ENCODE peak calls at places on chromosomes 16 and 17, in eight cellular contexts. Y is A549, X is endothelial cell of umbilical vein, Q is HCT116, M is K562, L is H1, B is HepG2, R is GM12878. Z is an unnamed sample.

GRCh38 chr17:19876524-19877161 is 8.9 kb upstream of the ULK2 start:
- DNase-seq in X (no peak), R (no peak), B (no peak), Q (no peak), M (no peak), L (no peak), Y (no peak), Z (peak; percentile 95)

GRCh38 chr16:74984194-74984669 is 691 bp downstream of the WDR59 start:
- DNase-seq in Q (no peak), B (peak; percentile 18), M (no peak), L (no peak), R (no peak), X (peak; percentile 44), Y (peak; percentile 54), Z (peak; percentile 64)

GRCh38 chr17:208429-208828 is 27.0 kb upstream of the DOC2B start:
- DNase-seq in R (no peak), Y (no peak), Q (no peak), M (no peak), B (no peak), L (no peak), X (no peak), Z (no peak)

GRCh38 chr17:12927541-12928425 is 90.0 kb downstream of the ELAC2 start:
- DNase-seq in Q (no peak), X (peak; percentile 32), R (no peak), L (no peak), Y (no peak), M (no peak), B (no peak), Z (no peak)

GRCh38 chr17:81911277-81911961 is at the start of gene PCYT2:
- DNase-seq in Y (peak; percentile 93), M (peak; percentile 99), Q (peak; percentile 90), X (peak; percentile 71), R (peak; percentile 45), B (peak; percentile 87), L (no peak), Z (peak; percentile 85)

GRCh38 chr16:67029249-67030096 is 524 bp downstream of the CBFB start:
- DNase-seq in B (no peak), L (no peak), Q (no peak), M (peak; percentile 67), X (peak; percentile 67), Y (peak; percentile 45), R (no peak), Z (peak; percentile 71)

GRCh38 chr17:66398059-66398458 is 95.6 kb downstream of the PRKCA start:
- DNase-seq in R (no peak), X (no peak), Y (no peak), M (no peak), B (no peak), Q (no peak), L (no peak), Z (no peak)

GRCh38 chr17:72726936-72727335 is 365.6 kb downstream of the SLC39A11 start:
- DNase-seq in Y (no peak), Q (no peak), L (no peak), R (peak; percentile 61), M (no peak), B (no peak), X (no peak), Z (peak; percentile 52)

GRCh38 chr16:78778724-78779004 is 679.2 kb downstream of the WWOX start:
- DNase-seq in Y (no peak), X (no peak), Q (no peak), B (no peak), L (no peak), R (no peak), M (no peak), Z (no peak)

GRCh38 chr16:46949216-46949892 is 24.1 kb downstream of the DNAJA2 start:
- DNase-seq in R (no peak), L (no peak), Q (no peak), B (no peak), Y (no peak), X (no peak), M (no peak), Z (no peak)
- TF ChIP-seq MAX in R (no peak), L (no peak), Q (no peak), B (no peak), Y (no peak), X (no peak), M (no peak), Z (no peak)

DNA sequence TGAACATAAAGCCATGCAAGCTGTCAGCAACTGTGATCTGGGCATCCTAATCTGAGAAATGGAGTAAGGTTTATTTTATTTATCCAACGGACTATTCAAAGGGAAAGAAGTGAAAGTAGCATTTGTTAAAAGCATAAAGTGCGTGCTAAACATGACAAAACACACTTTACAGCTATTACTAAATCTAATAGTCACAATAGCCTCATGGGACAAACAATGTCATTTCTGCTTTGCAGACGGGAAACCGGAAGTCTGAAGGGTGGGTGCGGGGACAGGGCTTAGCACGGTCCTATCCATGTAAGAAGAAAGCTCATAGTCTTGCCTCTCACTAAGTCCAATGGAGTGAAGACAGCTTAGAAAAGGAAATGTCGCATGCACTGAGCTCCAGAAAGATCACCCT is 228.5 kb downstream of the CDH11 start:
- DNase-seq in Q (no peak), B (no peak), Y (no peak), M (no peak), X (no peak), L (no peak), R (no peak), Z (peak; percentile 20)
- H3K4me3 ChIP-seq in Q (no peak overlapping the region), B (no peak overlapping the region), Y (peak overlapping the region; percentile 12), M (no peak overlapping the region), X (no peak overlapping the region), L (no peak overlapping the region), R (no peak overlapping the region), Z (no peak overlapping the region)

GRCh38 chr17:74432484-74433391 is 850 bp downstream of the GPRC5C start:
- DNase-seq in B (no peak), Q (no peak), Y (no peak), X (no peak), L (no peak), M (no peak), R (no peak), Z (no peak)

GRCh38 chr17:74431568-74432483 is at the start of gene GPRC5C:
- DNase-seq in B (peak; percentile 95), R (no peak), Y (peak; percentile 88), L (peak; percentile 63), X (no peak), M (peak; percentile 58), Q (peak; percentile 66), Z (peak; percentile 80)

GRCh38 chr17:74435775-74436359 is 4.0 kb downstream of the GPRC5C start:
- DNase-seq in R (no peak), M (no peak), Y (no peak), L (no peak), B (no peak), Q (no peak), X (no peak), Z (no peak)

GRCh38 chr17:74430706-74431567 is 951 bp upstream of the GPRC5C start:
- DNase-seq in R (peak; percentile 26), B (peak; percentile 95), M (peak; percentile 71), L (no peak), X (no peak), Y (peak; percentile 91), Q (peak; percentile 40), Z (peak; percentile 91)

DNA sequence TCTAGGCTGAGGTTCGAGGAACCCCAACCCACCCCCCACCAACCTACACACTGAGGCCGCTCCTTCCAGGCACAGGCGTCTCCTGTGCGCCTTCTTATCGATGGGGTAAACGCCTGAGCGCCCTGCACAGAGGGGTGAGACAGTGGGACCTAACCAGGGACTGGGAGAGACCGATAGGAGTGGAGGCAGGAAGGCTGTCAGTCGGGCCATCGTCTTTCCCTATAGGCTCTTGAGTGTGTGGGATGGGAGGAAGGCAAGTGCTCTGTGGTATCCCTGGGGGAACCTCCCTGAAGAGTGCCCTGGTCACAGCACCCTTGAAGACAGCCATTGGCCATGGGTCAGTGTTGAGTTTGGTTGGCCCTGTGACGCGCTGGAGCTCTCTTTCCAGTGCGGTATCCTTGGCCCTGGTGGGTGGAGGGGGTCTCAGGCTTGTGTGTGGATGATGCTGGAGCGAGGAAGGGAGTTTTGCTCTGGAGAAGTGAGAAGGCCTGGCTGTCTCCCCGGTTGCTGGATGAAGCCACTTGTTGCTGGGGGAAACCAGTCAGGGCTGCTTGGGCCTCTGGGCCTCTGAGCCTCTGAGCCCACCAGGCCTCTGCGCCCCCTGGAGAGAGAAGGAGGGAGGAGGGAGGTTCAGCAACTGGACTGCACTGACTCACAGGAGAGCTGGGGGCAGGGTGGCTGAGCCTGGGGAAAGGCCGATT is 1.7 kb downstream of the GPRC5C start:
- DNase-seq in R (no peak), M (peak; percentile 48), Y (no peak), X (no peak), Q (no peak), L (no peak), B (peak; percentile 72), Z (no peak)
- TF ChIP-seq POLR2A in R (no peak), M (no peak), Y (no peak), X (no peak), Q (no peak), L (no peak), B (no peak), Z (no peak)

GRCh38 chr17:63399316-63399715 is 46.8 kb downstream of the CYB561 start:
- DNase-seq in B (no peak), R (no peak), Q (no peak), M (no peak), Y (no peak), X (peak; percentile 70), L (no peak), Z (no peak)

GRCh38 chr17:63395075-63395815 is 50.9 kb downstream of the CYB561 start:
- DNase-seq in M (no peak), R (no peak), Y (no peak), L (no peak), X (no peak), B (no peak), Q (no peak), Z (no peak)

GRCh38 chr17:63402808-63403207 is 43.3 kb downstream of the CYB561 start:
- DNase-seq in L (no peak), M (no peak), R (no peak), B (no peak), Y (no peak), Q (no peak), X (no peak), Z (no peak)

GRCh38 chr17:63398680-63399079 is 47.4 kb downstream of the CYB561 start:
- DNase-seq in B (no peak), R (no peak), Q (no peak), X (peak; percentile 21), L (no peak), M (no peak), Y (no peak), Z (no peak)

DNA sequence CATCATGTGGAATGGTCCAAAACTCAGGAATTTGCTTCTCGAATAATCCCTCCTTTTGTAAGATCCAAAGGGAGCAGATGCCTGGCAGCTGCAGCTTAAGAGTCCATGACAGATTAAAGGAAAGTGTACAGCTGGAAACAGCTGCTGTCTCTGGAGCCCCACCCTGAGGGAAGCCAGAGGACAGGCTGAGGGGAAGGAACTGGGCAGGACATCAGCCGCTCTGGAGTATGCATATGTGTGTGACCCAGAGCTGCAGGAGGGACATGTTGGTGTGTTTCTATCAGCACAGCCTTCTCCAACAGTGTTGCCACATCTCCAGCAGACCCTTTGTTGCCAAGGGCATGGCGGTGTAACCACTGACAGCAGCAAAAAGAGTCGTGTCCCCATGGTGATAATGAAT is 46.2 kb downstream of the CYB561 start:
- DNase-seq in L (no peak), Y (no peak), M (no peak), Q (no peak), X (no peak), B (no peak), R (no peak), Z (no peak)
- TF ChIP-seq MAX in L (no peak), Y (no peak), M (no peak), Q (no peak), X (no peak), B (no peak), R (no peak), Z (no peak)